ENCODE peak calls at places on chromosome 7, in ten cellular contexts. One of them, this sample, is unnamed.

GRCh38 chr7:34058791-34059550 is 153.6 kb downstream of the BMPER start:
- DNase-seq in activated effector memory CD4-positive, alpha-beta T cell treated with anti-CD3 and anti-CD28 coated beads, Interleukin-2, amount 50 U/mL, for 16 hours: no peak
- DNase-seq in NCI-H460: no peak
- DNase-seq in EL: no peak
- DNase-seq in NCI-H1048: no peak
- DNase-seq in Peyer's patch: no peak
- DNase-seq in A549: no peak
- DNase-seq in stimulated activated CD4-positive, alpha-beta T cell treated with anti-CD3 and anti-CD28 coated beads, Interleukin-2, amount 100 ng/mL, for 24 hours: no peak
- DNase-seq in ovary: peak
- DNase-seq in GM03348: peak
- DNase-seq in this sample: no peak

GRCh38 chr7:151086802-151087246 is 549 bp downstream of the AGAP3 start:
- DNase-seq in EL: peak
- DNase-seq in A549: no peak
- DNase-seq in activated effector memory CD4-positive, alpha-beta T cell treated with anti-CD3 and anti-CD28 coated beads, Interleukin-2, amount 50 U/mL, for 16 hours: no peak
- DNase-seq in NCI-H460: no peak
- DNase-seq in stimulated activated CD4-positive, alpha-beta T cell treated with anti-CD3 and anti-CD28 coated beads, Interleukin-2, amount 100 ng/mL, for 24 hours: peak
- DNase-seq in ovary: no peak
- DNase-seq in NCI-H1048: no peak
- DNase-seq in GM03348: peak
- DNase-seq in Peyer's patch: no peak
- DNase-seq in this sample: no peak

GRCh38 chr7:157013101-157013500 is 2.6 kb upstream of the MNX1 start:
- DNase-seq in EL: no peak
- DNase-seq in ovary: no peak
- DNase-seq in NCI-H1048: no peak
- DNase-seq in A549: no peak
- DNase-seq in NCI-H460: no peak
- DNase-seq in Peyer's patch: no peak
- DNase-seq in activated effector memory CD4-positive, alpha-beta T cell treated with anti-CD3 and anti-CD28 coated beads, Interleukin-2, amount 50 U/mL, for 16 hours: no peak
- DNase-seq in stimulated activated CD4-positive, alpha-beta T cell treated with anti-CD3 and anti-CD28 coated beads, Interleukin-2, amount 100 ng/mL, for 24 hours: no peak
- DNase-seq in GM03348: no peak
- DNase-seq in this sample: no peak

GRCh38 chr7:150717821-150718420 is 1.5 kb downstream of the GIMAP1 start:
- DNase-seq in activated effector memory CD4-positive, alpha-beta T cell treated with anti-CD3 and anti-CD28 coated beads, Interleukin-2, amount 50 U/mL, for 16 hours: no peak
- DNase-seq in stimulated activated CD4-positive, alpha-beta T cell treated with anti-CD3 and anti-CD28 coated beads, Interleukin-2, amount 100 ng/mL, for 24 hours: no peak
- DNase-seq in EL: no peak
- DNase-seq in GM03348: no peak
- DNase-seq in NCI-H460: no peak
- DNase-seq in Peyer's patch: no peak
- DNase-seq in NCI-H1048: no peak
- DNase-seq in A549: no peak
- DNase-seq in ovary: no peak
- DNase-seq in this sample: no peak

GRCh38 chr7:32034052-32034451 is 36.2 kb downstream of the PDE1C start:
- DNase-seq in A549: no peak
- DNase-seq in EL: no peak
- DNase-seq in Peyer's patch: no peak
- DNase-seq in activated effector memory CD4-positive, alpha-beta T cell treated with anti-CD3 and anti-CD28 coated beads, Interleukin-2, amount 50 U/mL, for 16 hours: no peak
- DNase-seq in NCI-H1048: peak
- DNase-seq in stimulated activated CD4-positive, alpha-beta T cell treated with anti-CD3 and anti-CD28 coated beads, Interleukin-2, amount 100 ng/mL, for 24 hours: no peak
- DNase-seq in NCI-H460: no peak
- DNase-seq in GM03348: no peak
- DNase-seq in ovary: no peak
- DNase-seq in this sample: no peak

GRCh38 chr7:74656421-74656910 is 1.1 kb upstream of the GTF2I start:
- DNase-seq in EL: peak
- DNase-seq in Peyer's patch: peak
- DNase-seq in NCI-H1048: no peak
- DNase-seq in ovary: peak
- DNase-seq in stimulated activated CD4-positive, alpha-beta T cell treated with anti-CD3 and anti-CD28 coated beads, Interleukin-2, amount 100 ng/mL, for 24 hours: peak
- DNase-seq in activated effector memory CD4-positive, alpha-beta T cell treated with anti-CD3 and anti-CD28 coated beads, Interleukin-2, amount 50 U/mL, for 16 hours: peak
- DNase-seq in GM03348: peak
- DNase-seq in A549: peak
- DNase-seq in NCI-H460: no peak
- DNase-seq in this sample: peak

GRCh38 chr7:6500691-6501090 is 50.6 kb downstream of the GRID2IP start:
- DNase-seq in Peyer's patch: no peak
- DNase-seq in NCI-H460: no peak
- DNase-seq in EL: no peak
- DNase-seq in stimulated activated CD4-positive, alpha-beta T cell treated with anti-CD3 and anti-CD28 coated beads, Interleukin-2, amount 100 ng/mL, for 24 hours: no peak
- DNase-seq in A549: no peak
- DNase-seq in activated effector memory CD4-positive, alpha-beta T cell treated with anti-CD3 and anti-CD28 coated beads, Interleukin-2, amount 50 U/mL, for 16 hours: no peak
- DNase-seq in NCI-H1048: no peak
- DNase-seq in ovary: no peak
- DNase-seq in GM03348: peak
- DNase-seq in this sample: no peak

GRCh38 chr7:152076940-152077933 is 51.8 kb downstream of the GALNT11 start:
- DNase-seq in activated effector memory CD4-positive, alpha-beta T cell treated with anti-CD3 and anti-CD28 coated beads, Interleukin-2, amount 50 U/mL, for 16 hours: no peak
- DNase-seq in ovary: no peak
- DNase-seq in GM03348: no peak
- DNase-seq in stimulated activated CD4-positive, alpha-beta T cell treated with anti-CD3 and anti-CD28 coated beads, Interleukin-2, amount 100 ng/mL, for 24 hours: no peak
- DNase-seq in NCI-H1048: no peak
- DNase-seq in Peyer's patch: no peak
- DNase-seq in A549: no peak
- DNase-seq in NCI-H460: no peak
- DNase-seq in EL: no peak
- DNase-seq in this sample: no peak

GRCh38 chr7:157358041-157358752 is 21.4 kb downstream of the DNAJB6 start:
- DNase-seq in NCI-H1048: no peak
- DNase-seq in GM03348: no peak
- DNase-seq in stimulated activated CD4-positive, alpha-beta T cell treated with anti-CD3 and anti-CD28 coated beads, Interleukin-2, amount 100 ng/mL, for 24 hours: no peak
- DNase-seq in Peyer's patch: no peak
- DNase-seq in activated effector memory CD4-positive, alpha-beta T cell treated with anti-CD3 and anti-CD28 coated beads, Interleukin-2, amount 50 U/mL, for 16 hours: peak
- DNase-seq in EL: no peak
- DNase-seq in A549: no peak
- DNase-seq in NCI-H460: no peak
- DNase-seq in ovary: no peak
- DNase-seq in this sample: no peak

GRCh38 chr7:34830390-34830789 is 172.4 kb downstream of the NPSR1 start:
- DNase-seq in A549: no peak
- DNase-seq in NCI-H1048: no peak
- DNase-seq in GM03348: no peak
- DNase-seq in NCI-H460: no peak
- DNase-seq in EL: no peak
- DNase-seq in stimulated activated CD4-positive, alpha-beta T cell treated with anti-CD3 and anti-CD28 coated beads, Interleukin-2, amount 100 ng/mL, for 24 hours: no peak
- DNase-seq in activated effector memory CD4-positive, alpha-beta T cell treated with anti-CD3 and anti-CD28 coated beads, Interleukin-2, amount 50 U/mL, for 16 hours: no peak
- DNase-seq in Peyer's patch: no peak
- DNase-seq in ovary: no peak
- DNase-seq in this sample: no peak

GRCh38 chr7:28904539-28905143 is 53.5 kb downstream of the TRIL start:
- DNase-seq in activated effector memory CD4-positive, alpha-beta T cell treated with anti-CD3 and anti-CD28 coated beads, Interleukin-2, amount 50 U/mL, for 16 hours: no peak
- DNase-seq in NCI-H460: no peak
- DNase-seq in NCI-H1048: no peak
- DNase-seq in ovary: no peak
- DNase-seq in Peyer's patch: no peak
- DNase-seq in stimulated activated CD4-positive, alpha-beta T cell treated with anti-CD3 and anti-CD28 coated beads, Interleukin-2, amount 100 ng/mL, for 24 hours: no peak
- DNase-seq in EL: peak
- DNase-seq in A549: no peak
- DNase-seq in GM03348: peak
- DNase-seq in this sample: peak

GRCh38 chr7:143321734-143322133 is 5.8 kb downstream of the CLCN1 start:
- DNase-seq in activated effector memory CD4-positive, alpha-beta T cell treated with anti-CD3 and anti-CD28 coated beads, Interleukin-2, amount 50 U/mL, for 16 hours: no peak
- DNase-seq in GM03348: peak
- DNase-seq in NCI-H1048: no peak
- DNase-seq in stimulated activated CD4-positive, alpha-beta T cell treated with anti-CD3 and anti-CD28 coated beads, Interleukin-2, amount 100 ng/mL, for 24 hours: no peak
- DNase-seq in Peyer's patch: no peak
- DNase-seq in ovary: no peak
- DNase-seq in EL: no peak
- DNase-seq in NCI-H460: no peak
- DNase-seq in A549: no peak
- DNase-seq in this sample: peak

GRCh38 chr7:25860206-25860881 is 291.7 kb upstream of the NFE2L3 start:
- DNase-seq in ovary: no peak
- DNase-seq in EL: peak
- DNase-seq in Peyer's patch: peak
- DNase-seq in GM03348: no peak
- DNase-seq in activated effector memory CD4-positive, alpha-beta T cell treated with anti-CD3 and anti-CD28 coated beads, Interleukin-2, amount 50 U/mL, for 16 hours: no peak
- DNase-seq in A549: no peak
- DNase-seq in stimulated activated CD4-positive, alpha-beta T cell treated with anti-CD3 and anti-CD28 coated beads, Interleukin-2, amount 100 ng/mL, for 24 hours: no peak
- DNase-seq in NCI-H460: no peak
- DNase-seq in NCI-H1048: no peak
- DNase-seq in this sample: no peak

GRCh38 chr7:137508437-137509175 is 165.1 kb upstream of the PTN start:
- DNase-seq in EL: peak
- DNase-seq in Peyer's patch: no peak
- DNase-seq in GM03348: peak
- DNase-seq in ovary: no peak
- DNase-seq in A549: no peak
- DNase-seq in NCI-H460: no peak
- DNase-seq in NCI-H1048: no peak
- DNase-seq in activated effector memory CD4-positive, alpha-beta T cell treated with anti-CD3 and anti-CD28 coated beads, Interleukin-2, amount 50 U/mL, for 16 hours: no peak
- DNase-seq in stimulated activated CD4-positive, alpha-beta T cell treated with anti-CD3 and anti-CD28 coated beads, Interleukin-2, amount 100 ng/mL, for 24 hours: no peak
- DNase-seq in this sample: no peak

GRCh38 chr7:37282927-37283326 is 165.7 kb downstream of the ELMO1 start:
- DNase-seq in stimulated activated CD4-positive, alpha-beta T cell treated with anti-CD3 and anti-CD28 coated beads, Interleukin-2, amount 100 ng/mL, for 24 hours: no peak
- DNase-seq in NCI-H460: no peak
- DNase-seq in NCI-H1048: no peak
- DNase-seq in A549: no peak
- DNase-seq in GM03348: no peak
- DNase-seq in activated effector memory CD4-positive, alpha-beta T cell treated with anti-CD3 and anti-CD28 coated beads, Interleukin-2, amount 50 U/mL, for 16 hours: no peak
- DNase-seq in Peyer's patch: no peak
- DNase-seq in ovary: no peak
- DNase-seq in EL: no peak
- DNase-seq in this sample: no peak

GRCh38 chr7:27364344-27364758 is 121.7 kb downstream of the EVX1 start:
- DNase-seq in ovary: peak
- DNase-seq in GM03348: peak
- DNase-seq in NCI-H460: no peak
- DNase-seq in Peyer's patch: no peak
- DNase-seq in activated effector memory CD4-positive, alpha-beta T cell treated with anti-CD3 and anti-CD28 coated beads, Interleukin-2, amount 50 U/mL, for 16 hours: no peak
- DNase-seq in A549: no peak
- DNase-seq in NCI-H1048: no peak
- DNase-seq in stimulated activated CD4-positive, alpha-beta T cell treated with anti-CD3 and anti-CD28 coated beads, Interleukin-2, amount 100 ng/mL, for 24 hours: no peak
- DNase-seq in EL: peak
- DNase-seq in this sample: no peak

GRCh38 chr7:117184367-117184766 is 138.5 kb downstream of the WNT2 start:
- DNase-seq in NCI-H1048: no peak
- DNase-seq in NCI-H460: no peak
- DNase-seq in A549: no peak
- DNase-seq in GM03348: no peak
- DNase-seq in ovary: no peak
- DNase-seq in activated effector memory CD4-positive, alpha-beta T cell treated with anti-CD3 and anti-CD28 coated beads, Interleukin-2, amount 50 U/mL, for 16 hours: no peak
- DNase-seq in stimulated activated CD4-positive, alpha-beta T cell treated with anti-CD3 and anti-CD28 coated beads, Interleukin-2, amount 100 ng/mL, for 24 hours: no peak
- DNase-seq in Peyer's patch: no peak
- DNase-seq in EL: no peak
- DNase-seq in this sample: no peak

GRCh38 chr7:44711528-44711927 is 37.1 kb upstream of the ZMIZ2 start:
- DNase-seq in EL: no peak
- DNase-seq in NCI-H1048: no peak
- DNase-seq in NCI-H460: no peak
- DNase-seq in stimulated activated CD4-positive, alpha-beta T cell treated with anti-CD3 and anti-CD28 coated beads, Interleukin-2, amount 100 ng/mL, for 24 hours: no peak
- DNase-seq in Peyer's patch: no peak
- DNase-seq in ovary: no peak
- DNase-seq in A549: no peak
- DNase-seq in GM03348: no peak
- DNase-seq in activated effector memory CD4-positive, alpha-beta T cell treated with anti-CD3 and anti-CD28 coated beads, Interleukin-2, amount 50 U/mL, for 16 hours: no peak
- DNase-seq in this sample: no peak

GRCh38 chr7:10888861-10889260 is 84.8 kb upstream of the PHF14 start:
- DNase-seq in Peyer's patch: no peak
- DNase-seq in EL: no peak
- DNase-seq in NCI-H460: no peak
- DNase-seq in stimulated activated CD4-positive, alpha-beta T cell treated with anti-CD3 and anti-CD28 coated beads, Interleukin-2, amount 100 ng/mL, for 24 hours: no peak
- DNase-seq in ovary: no peak
- DNase-seq in GM03348: no peak
- DNase-seq in NCI-H1048: no peak
- DNase-seq in A549: no peak
- DNase-seq in activated effector memory CD4-positive, alpha-beta T cell treated with anti-CD3 and anti-CD28 coated beads, Interleukin-2, amount 50 U/mL, for 16 hours: no peak
- DNase-seq in this sample: no peak

GRCh38 chr7:158252081-158252836 is 335.4 kb downstream of the PTPRN2 start:
- DNase-seq in NCI-H1048: no peak
- DNase-seq in activated effector memory CD4-positive, alpha-beta T cell treated with anti-CD3 and anti-CD28 coated beads, Interleukin-2, amount 50 U/mL, for 16 hours: peak
- DNase-seq in Peyer's patch: peak
- DNase-seq in stimulated activated CD4-positive, alpha-beta T cell treated with anti-CD3 and anti-CD28 coated beads, Interleukin-2, amount 100 ng/mL, for 24 hours: no peak
- DNase-seq in EL: no peak
- DNase-seq in ovary: peak
- DNase-seq in GM03348: no peak
- DNase-seq in A549: no peak
- DNase-seq in NCI-H460: no peak
- DNase-seq in this sample: no peak

GRCh38 chr7:78576196-78576595 is 777.6 kb downstream of the PHTF2 start:
- DNase-seq in NCI-H1048: no peak
- DNase-seq in GM03348: peak
- DNase-seq in EL: peak
- DNase-seq in stimulated activated CD4-positive, alpha-beta T cell treated with anti-CD3 and anti-CD28 coated beads, Interleukin-2, amount 100 ng/mL, for 24 hours: no peak
- DNase-seq in NCI-H460: no peak
- DNase-seq in ovary: no peak
- DNase-seq in activated effector memory CD4-positive, alpha-beta T cell treated with anti-CD3 and anti-CD28 coated beads, Interleukin-2, amount 50 U/mL, for 16 hours: no peak
- DNase-seq in Peyer's patch: no peak
- DNase-seq in A549: no peak
- DNase-seq in this sample: peak

GRCh38 chr7:33694006-33694405 is 211.3 kb upstream of the BMPER start:
- DNase-seq in activated effector memory CD4-positive, alpha-beta T cell treated with anti-CD3 and anti-CD28 coated beads, Interleukin-2, amount 50 U/mL, for 16 hours: no peak
- DNase-seq in Peyer's patch: no peak
- DNase-seq in stimulated activated CD4-positive, alpha-beta T cell treated with anti-CD3 and anti-CD28 coated beads, Interleukin-2, amount 100 ng/mL, for 24 hours: no peak
- DNase-seq in A549: no peak
- DNase-seq in NCI-H460: no peak
- DNase-seq in EL: no peak
- DNase-seq in GM03348: no peak
- DNase-seq in ovary: no peak
- DNase-seq in NCI-H1048: no peak
- DNase-seq in this sample: no peak

GRCh38 chr7:33667261-33667660 is 238.1 kb upstream of the BMPER start:
- DNase-seq in NCI-H1048: no peak
- DNase-seq in activated effector memory CD4-positive, alpha-beta T cell treated with anti-CD3 and anti-CD28 coated beads, Interleukin-2, amount 50 U/mL, for 16 hours: no peak
- DNase-seq in A549: no peak
- DNase-seq in NCI-H460: no peak
- DNase-seq in ovary: no peak
- DNase-seq in stimulated activated CD4-positive, alpha-beta T cell treated with anti-CD3 and anti-CD28 coated beads, Interleukin-2, amount 100 ng/mL, for 24 hours: no peak
- DNase-seq in GM03348: peak
- DNase-seq in Peyer's patch: no peak
- DNase-seq in EL: peak
- DNase-seq in this sample: no peak

GRCh38 chr7:129923709-129924108 is 29.1 kb downstream of the UBE2H start:
- DNase-seq in NCI-H1048: no peak
- DNase-seq in ovary: no peak
- DNase-seq in GM03348: peak
- DNase-seq in EL: peak
- DNase-seq in NCI-H460: peak
- DNase-seq in activated effector memory CD4-positive, alpha-beta T cell treated with anti-CD3 and anti-CD28 coated beads, Interleukin-2, amount 50 U/mL, for 16 hours: no peak
- DNase-seq in stimulated activated CD4-positive, alpha-beta T cell treated with anti-CD3 and anti-CD28 coated beads, Interleukin-2, amount 100 ng/mL, for 24 hours: no peak
- DNase-seq in Peyer's patch: no peak
- DNase-seq in A549: no peak
- DNase-seq in this sample: no peak

GRCh38 chr7:129212126-129212525 is 12.7 kb upstream of the AHCYL2 start:
- DNase-seq in A549: no peak
- DNase-seq in NCI-H1048: no peak
- DNase-seq in ovary: no peak
- DNase-seq in GM03348: no peak
- DNase-seq in activated effector memory CD4-positive, alpha-beta T cell treated with anti-CD3 and anti-CD28 coated beads, Interleukin-2, amount 50 U/mL, for 16 hours: no peak
- DNase-seq in EL: no peak
- DNase-seq in Peyer's patch: no peak
- DNase-seq in stimulated activated CD4-positive, alpha-beta T cell treated with anti-CD3 and anti-CD28 coated beads, Interleukin-2, amount 100 ng/mL, for 24 hours: no peak
- DNase-seq in NCI-H460: no peak
- DNase-seq in this sample: no peak

GRCh38 chr7:151472644-151473380 is 32.9 kb upstream of the CRYGN start:
- DNase-seq in A549: no peak
- DNase-seq in GM03348: no peak
- DNase-seq in NCI-H1048: no peak
- DNase-seq in stimulated activated CD4-positive, alpha-beta T cell treated with anti-CD3 and anti-CD28 coated beads, Interleukin-2, amount 100 ng/mL, for 24 hours: no peak
- DNase-seq in Peyer's patch: no peak
- DNase-seq in ovary: no peak
- DNase-seq in NCI-H460: peak
- DNase-seq in activated effector memory CD4-positive, alpha-beta T cell treated with anti-CD3 and anti-CD28 coated beads, Interleukin-2, amount 50 U/mL, for 16 hours: no peak
- DNase-seq in EL: no peak
- DNase-seq in this sample: no peak

GRCh38 chr7:21547511-21547910 is 4.7 kb downstream of the DNAH11 start:
- DNase-seq in stimulated activated CD4-positive, alpha-beta T cell treated with anti-CD3 and anti-CD28 coated beads, Interleukin-2, amount 100 ng/mL, for 24 hours: no peak
- DNase-seq in activated effector memory CD4-positive, alpha-beta T cell treated with anti-CD3 and anti-CD28 coated beads, Interleukin-2, amount 50 U/mL, for 16 hours: no peak
- DNase-seq in GM03348: no peak
- DNase-seq in Peyer's patch: no peak
- DNase-seq in ovary: no peak
- DNase-seq in EL: peak
- DNase-seq in NCI-H1048: no peak
- DNase-seq in A549: no peak
- DNase-seq in NCI-H460: no peak
- DNase-seq in this sample: no peak

GRCh38 chr7:120920588-120920987 is 30.0 kb upstream of the ING3 start:
- DNase-seq in ovary: no peak
- DNase-seq in NCI-H1048: no peak
- DNase-seq in EL: no peak
- DNase-seq in stimulated activated CD4-positive, alpha-beta T cell treated with anti-CD3 and anti-CD28 coated beads, Interleukin-2, amount 100 ng/mL, for 24 hours: no peak
- DNase-seq in A549: no peak
- DNase-seq in activated effector memory CD4-positive, alpha-beta T cell treated with anti-CD3 and anti-CD28 coated beads, Interleukin-2, amount 50 U/mL, for 16 hours: no peak
- DNase-seq in NCI-H460: no peak
- DNase-seq in GM03348: no peak
- DNase-seq in Peyer's patch: no peak
- DNase-seq in this sample: no peak